ENCODE peak calls at places on chromosomes 13 and 19, in nine cellular contexts. K, G, S, X, V, F, N, Q and T are unnamed samples.

GRCh38 chr13:49124693-49125304 is 95.3 kb upstream of the MLNR start:
- DNase-seq in F (no peak), Q (no peak), V (no peak), X (no peak), S (no peak), G (no peak), K (no peak), N (no peak), T (no peak)

GRCh38 chr13:108214511-108215383 is 589 bp downstream of the LIG4 start:
- DNase-seq in V (peak; percentile 36), G (peak; percentile 21), X (peak; percentile 36), N (peak; percentile 57), F (peak; percentile 48), S (no peak), K (no peak), Q (no peak), T (no peak)

GRCh38 chr19:16032509-16033135 is 43.7 kb upstream of the TPM4 start:
- DNase-seq in V (peak; percentile 3), Q (no peak), K (no peak), F (no peak), X (no peak), S (no peak), N (no peak), G (no peak), T (no peak)

GRCh38 chr19:16771618-16772017 is 52.0 kb downstream of the NWD1 start:
- DNase-seq in K (peak; percentile 89), X (peak; percentile 84), F (peak; percentile 78), N (peak; percentile 78), V (peak; percentile 81), G (peak; percentile 78), S (peak; percentile 66), Q (peak; percentile 78), T (peak; percentile 87)

GRCh38 chr19:49861541-49862410 is 5.6 kb downstream of the PNKP start:
- DNase-seq in X (no peak), N (peak; percentile 56), S (no peak), G (peak; percentile 56), F (no peak), V (no peak), Q (no peak), K (no peak), T (no peak)

GRCh38 chr13:38394777-38395504 is 45.3 kb downstream of the UFM1 start:
- DNase-seq in V (no peak), K (no peak), F (peak; percentile 69), S (no peak), G (no peak), X (no peak), N (no peak), Q (no peak), T (no peak)

GRCh38 chr13:86714495-86714894 is 915.3 kb upstream of the SLITRK6 start:
- DNase-seq in Q (no peak), G (no peak), K (no peak), N (no peak), X (no peak), F (no peak), V (no peak), S (no peak), T (no peak)

GRCh38 chr13:104522235-104523072 is 1456.2 kb upstream of the SLC10A2 start:
- DNase-seq in F (no peak), K (no peak), N (peak; percentile 49), V (no peak), Q (no peak), X (no peak), G (no peak), S (no peak), T (no peak)

GRCh38 chr13:72062566-72062965 is 195.6 kb upstream of the DACH1 start:
- DNase-seq in K (no peak), X (no peak), S (no peak), V (no peak), N (no peak), G (peak; percentile 6), Q (no peak), F (no peak), T (no peak)

GRCh38 chr13:26042781-26043180 is 9.0 kb downstream of the SHISA2 start:
- DNase-seq in N (no peak), X (no peak), S (no peak), V (no peak), G (no peak), K (no peak), F (no peak), Q (no peak), T (no peak)

GRCh38 chr13:18952225-18953016 is 229.2 kb downstream of the TUBA3C start:
- DNase-seq in G (no peak), S (no peak), Q (no peak), V (no peak), X (no peak), F (no peak), N (no peak), K (no peak), T (no peak)

GRCh38 chr19:16078759-16079707 is 2.7 kb downstream of the TPM4 start:
- DNase-seq in S (no peak), Q (peak; percentile 98), N (peak; percentile 73), F (peak; percentile 97), V (peak; percentile 68), G (peak; percentile 70), X (peak; percentile 82), K (peak; percentile 94), T (peak; percentile 98)

GRCh38 chr19:51277112-51277511 is 26.2 kb downstream of the SIGLECL1 start:
- DNase-seq in G (no peak), Q (no peak), K (no peak), V (no peak), N (no peak), S (no peak), X (no peak), F (no peak), T (no peak)

GRCh38 chr13:114000151-114001040 is 26.5 kb upstream of the C13orf46 start:
- DNase-seq in K (no peak), S (no peak), N (peak; percentile 54), V (no peak), F (no peak), G (no peak), X (no peak), Q (no peak), T (no peak)

GRCh38 chr13:19927117-19927734 is 31.3 kb upstream of the ZMYM2 start:
- DNase-seq in S (peak; percentile 34), V (no peak), Q (peak; percentile 31), F (peak; percentile 34), K (no peak), G (no peak), X (no peak), N (no peak), T (no peak)

GRCh38 chr19:53041366-53041765 is 3.2 kb upstream of the ERVV-2 start:
- DNase-seq in K (no peak), X (no peak), S (no peak), Q (no peak), F (no peak), G (no peak), N (no peak), V (no peak), T (no peak)

GRCh38 chr13:106083620-106084350 is 451.7 kb downstream of the EFNB2 start:
- DNase-seq in F (peak; percentile 58), V (peak; percentile 18), S (no peak), N (no peak), G (no peak), K (no peak), Q (peak; percentile 54), X (no peak), T (peak; percentile 31)

GRCh38 chr13:74134226-74134776 is at the start of gene KLF12:
- DNase-seq in F (peak; percentile 97), V (peak; percentile 90), Q (peak; percentile 94), N (peak; percentile 90), X (peak; percentile 93), K (peak; percentile 96), S (peak; percentile 49), G (peak; percentile 74), T (peak; percentile 97)

GRCh38 chr19:57719424-57719823 is 8.0 kb downstream of the ZNF671 start:
- DNase-seq in N (no peak), G (no peak), Q (no peak), X (no peak), V (no peak), F (no peak), S (no peak), K (no peak), T (no peak)

GRCh38 chr19:57719901-57720519 is 7.4 kb downstream of the ZNF671 start:
- DNase-seq in S (no peak), V (no peak), F (no peak), K (no peak), G (no peak), Q (no peak), N (no peak), X (no peak), T (no peak)

DNA sequence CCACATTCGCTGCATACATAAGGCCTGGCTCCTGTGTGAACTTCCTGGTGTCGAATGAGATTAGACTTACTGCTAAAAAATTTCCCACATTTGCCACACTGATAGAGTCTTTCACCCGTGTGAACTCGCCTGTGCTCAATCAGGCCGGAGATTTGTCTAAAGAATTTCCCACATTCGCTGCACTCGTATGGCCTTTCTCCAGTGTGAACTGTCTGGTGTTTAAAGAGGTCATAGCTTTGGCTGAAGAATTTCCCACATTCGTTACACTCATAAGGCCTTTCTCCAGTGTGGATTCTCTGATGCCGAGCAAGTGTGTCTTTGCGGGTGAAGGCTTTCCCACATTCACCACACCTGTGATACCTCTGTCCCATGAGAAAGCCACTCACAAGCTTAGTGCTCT is 6.5 kb downstream of the ZNF671 start:
- DNase-seq in N (no peak), G (no peak), Q (no peak), S (no peak), X (no peak), K (no peak), F (no peak), V (no peak), T (no peak)
- H3K9me3 ChIP-seq in N (peaks cover 26% of the 10 kb centered on the region), G (peaks cover 16% of the 10 kb centered on the region), Q (peaks cover 56% of the 10 kb centered on the region), S (peaks cover 91% of the 10 kb centered on the region), X (no peaks in the 10 kb centered on the region), K (peaks cover 99% of the 10 kb centered on the region), F (no peaks in the 10 kb centered on the region), V (peaks cover 4% of the 10 kb centered on the region), T (no peaks in the 10 kb centered on the region)

GRCh38 chr19:41352609-41353465 is 885 bp downstream of the TGFB1 start:
- DNase-seq in F (peak; percentile 70), G (peak; percentile 64), Q (peak; percentile 44), K (peak; percentile 83), X (peak; percentile 87), V (peak; percentile 79), N (peak; percentile 68), S (peak; percentile 99), T (peak; percentile 54)
- H3K27ac ChIP-seq in F (peak overlapping the region; percentile 66), G (peak overlapping the region; percentile 76), Q (peak overlapping the region; percentile 47), K (peak overlapping the region; percentile 93), X (peak overlapping the region; percentile 91), V (peak overlapping the region; percentile 79), N (peak overlapping the region; percentile 59), S (peak overlapping the region; percentile 92), T (no peak overlapping the region)

DNA sequence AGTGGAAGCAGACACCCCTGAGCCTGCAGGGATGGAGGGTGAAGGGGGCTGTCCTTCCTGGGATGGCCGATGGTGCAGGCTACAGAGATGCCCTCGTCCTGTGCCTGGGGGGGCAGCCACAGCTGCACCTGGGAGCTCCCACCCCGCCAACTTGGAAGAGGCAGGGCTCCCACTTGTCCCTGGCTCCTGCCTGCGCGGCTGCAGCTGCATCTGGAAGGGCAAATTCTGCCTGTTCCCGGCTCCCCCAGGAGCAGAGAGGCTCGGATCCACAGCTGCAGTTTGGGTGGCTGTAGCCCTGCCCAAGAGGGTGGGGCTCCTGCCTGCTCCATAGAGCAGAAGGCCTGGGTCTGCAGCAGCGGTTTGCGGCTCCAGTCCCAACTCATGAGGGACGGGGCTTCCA is 2.2 kb downstream of the CEP89 start:
- DNase-seq in X (no peak), N (no peak), S (no peak), Q (no peak), G (no peak), K (no peak), V (no peak), F (no peak), T (no peak)
- H3K9me3 ChIP-seq in X (no peaks in the 10 kb centered on the region), N (no peaks in the 10 kb centered on the region), S (no peaks in the 10 kb centered on the region), Q (no peaks in the 10 kb centered on the region), G (no peaks in the 10 kb centered on the region), K (no peaks in the 10 kb centered on the region), V (no peaks in the 10 kb centered on the region), F (no peaks in the 10 kb centered on the region), T (no peaks in the 10 kb centered on the region)

GRCh38 chr19:45677351-45678230 is 9.6 kb downstream of the GIPR start:
- DNase-seq in X (peak; percentile 96), V (peak; percentile 96), G (peak; percentile 90), Q (peak; percentile 62), F (peak; percentile 59), N (peak; percentile 64), K (peak; percentile 76), S (peak; percentile 93), T (peak; percentile 93)
- H3K27ac ChIP-seq in X (no peak overlapping the region), V (no peak overlapping the region), G (no peak overlapping the region), Q (no peak overlapping the region), F (no peak overlapping the region), N (no peak overlapping the region), K (no peak overlapping the region), S (peak overlapping the region; percentile 70), T (no peak overlapping the region)